ENCODE peak calls at places on chromosomes 6 and 20, in four cellular contexts. One of them, this sample, is unnamed.

GRCh38 chr6:168216741-168217140 is 102.8 kb downstream of the DACT2 start:
- DNase-seq in stomach: no peak
- DNase-seq in H1: no peak
- DNase-seq in HepG2: no peak
- DNase-seq in this sample: no peak

GRCh38 chr6:125810435-125810834 is 19.7 kb downstream of the NCOA7 start:
- DNase-seq in HepG2: no peak
- DNase-seq in stomach: no peak
- DNase-seq in H1: no peak
- DNase-seq in this sample: no peak

GRCh38 chr6:38632490-38632889 is 7.2 kb downstream of the BTBD9 start:
- DNase-seq in stomach: no peak
- DNase-seq in H1: no peak
- DNase-seq in HepG2: no peak
- DNase-seq in this sample: no peak

GRCh38 chr6:161844804-161845203 is 570.9 kb upstream of the AGPAT4 start:
- DNase-seq in H1: no peak
- DNase-seq in stomach: peak; percentile 48
- DNase-seq in HepG2: no peak
- DNase-seq in this sample: no peak

GRCh38 chr20:47740225-47741184 is 44.8 kb downstream of the SULF2 start:
- DNase-seq in HepG2: no peak
- DNase-seq in stomach: no peak
- DNase-seq in H1: no peak
- DNase-seq in this sample: no peak

GRCh38 chr6:93566285-93566684 is 146.9 kb upstream of the EPHA7 start:
- DNase-seq in HepG2: no peak
- DNase-seq in stomach: no peak
- DNase-seq in H1: no peak
- DNase-seq in this sample: no peak

GRCh38 chr6:134594881-134595280 is 277.0 kb upstream of the SGK1 start:
- DNase-seq in stomach: no peak
- DNase-seq in H1: no peak
- DNase-seq in HepG2: no peak
- DNase-seq in this sample: no peak

GRCh38 chr6:53199156-53199555 is 50.5 kb upstream of the GCM1 start:
- DNase-seq in HepG2: no peak
- DNase-seq in stomach: no peak
- DNase-seq in H1: no peak
- DNase-seq in this sample: no peak

GRCh38 chr6:7050911-7051779 is 56.6 kb upstream of the RREB1 start:
- DNase-seq in H1: no peak
- DNase-seq in stomach: peak; percentile 75
- DNase-seq in HepG2: no peak
- DNase-seq in this sample: peak; percentile 78

GRCh38 chr6:33895296-33895695 is 91.5 kb upstream of the MLN start:
- DNase-seq in stomach: no peak
- DNase-seq in H1: no peak
- DNase-seq in HepG2: no peak
- DNase-seq in this sample: no peak

GRCh38 chr20:1466211-1467081 is at the start of gene NSFL1C:
- DNase-seq in stomach: peak; percentile 98
- DNase-seq in HepG2: peak; percentile 92
- DNase-seq in H1: peak; percentile 88
- DNase-seq in this sample: peak; percentile 95
- TF ChIP-seq EP300 in stomach: peak; percentile 3
- TF ChIP-seq EP300 in HepG2: peak; percentile 72
- TF ChIP-seq EP300 in H1: no peak
- TF ChIP-seq EP300 in this sample: no peak

DNA sequence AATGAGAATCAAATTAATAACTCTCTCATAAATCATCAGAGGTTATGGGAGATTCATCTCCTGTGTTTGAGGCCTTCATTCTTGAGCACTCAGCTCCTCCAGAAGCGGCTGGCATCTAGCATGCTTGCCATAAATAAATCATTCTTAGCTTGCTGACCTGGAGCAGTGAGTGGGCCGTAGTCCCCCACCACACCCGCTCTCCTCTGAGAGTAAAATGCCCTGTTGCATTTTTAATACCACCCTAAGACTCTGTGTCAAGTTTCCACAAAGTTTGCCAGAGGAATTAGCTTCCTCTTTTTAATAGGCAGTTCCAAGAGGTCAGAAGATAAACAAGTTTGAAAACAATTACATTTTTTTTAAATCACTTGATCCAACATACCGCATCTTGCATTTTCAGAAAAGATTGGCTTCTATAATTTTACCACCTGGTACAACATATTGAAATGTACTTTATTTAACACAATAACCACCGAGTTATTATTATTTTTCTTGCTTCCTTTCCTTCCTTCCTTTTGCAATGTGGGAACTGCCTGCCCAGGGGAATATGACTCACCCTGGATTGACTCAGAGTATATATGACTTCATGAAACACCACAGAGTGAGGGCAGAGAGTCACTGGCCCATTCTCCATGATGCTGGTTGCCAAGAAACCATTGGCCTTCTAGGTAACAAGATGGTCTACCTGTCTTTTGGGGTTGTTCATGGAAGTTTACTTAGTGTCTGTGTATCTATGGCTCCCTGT is 29.4 kb upstream of the CLIC5 start:
- DNase-seq in stomach: peak; percentile 26
- DNase-seq in HepG2: no peak
- DNase-seq in H1: no peak
- DNase-seq in this sample: no peak
- TF ChIP-seq POLR2AphosphoS5 in stomach: peak; percentile 21
- TF ChIP-seq POLR2AphosphoS5 in HepG2: no peak
- TF ChIP-seq POLR2AphosphoS5 in H1: no peak
- TF ChIP-seq POLR2AphosphoS5 in this sample: no peak

DNA sequence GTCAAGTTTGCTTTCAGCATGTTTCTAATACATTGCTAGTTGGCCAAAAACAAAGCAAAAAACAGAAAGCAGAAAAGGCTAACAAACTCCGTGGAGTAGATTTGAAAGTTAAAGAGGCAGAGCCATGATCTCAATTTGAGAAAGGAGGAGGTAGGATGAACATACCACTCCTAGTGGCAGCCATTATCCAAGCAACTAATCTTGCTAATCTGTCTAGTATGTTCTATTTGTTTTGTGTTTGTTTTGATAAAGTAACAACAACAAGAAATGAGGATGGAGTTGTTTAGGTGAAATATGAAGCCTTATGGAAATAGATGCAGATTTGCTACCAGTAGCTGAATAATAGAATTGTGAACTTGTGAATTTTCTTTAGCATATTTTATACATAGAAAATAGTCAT is 295.5 kb upstream of the PRDM1 start:
- DNase-seq in HepG2: no peak
- DNase-seq in stomach: no peak
- DNase-seq in H1: no peak
- DNase-seq in this sample: no peak
- TF ChIP-seq CTCF in HepG2: no peak
- TF ChIP-seq CTCF in stomach: no peak
- TF ChIP-seq CTCF in H1: peak; percentile 14
- TF ChIP-seq CTCF in this sample: no peak

GRCh38 chr20:5658897-5659296 is 91.3 kb upstream of the SHLD1 start:
- DNase-seq in HepG2: peak; percentile 71
- DNase-seq in stomach: peak; percentile 29
- DNase-seq in H1: no peak
- DNase-seq in this sample: peak; percentile 82
- TF ChIP-seq EP300 in HepG2: no peak
- TF ChIP-seq EP300 in stomach: no peak
- TF ChIP-seq EP300 in H1: no peak
- TF ChIP-seq EP300 in this sample: no peak

GRCh38 chr20:51460569-51461265 is 81.8 kb downstream of the NFATC2 start:
- DNase-seq in stomach: no peak
- DNase-seq in HepG2: no peak
- DNase-seq in H1: no peak
- DNase-seq in this sample: no peak
- TF ChIP-seq POLR2AphosphoS5 in stomach: no peak
- TF ChIP-seq POLR2AphosphoS5 in HepG2: no peak
- TF ChIP-seq POLR2AphosphoS5 in H1: no peak
- TF ChIP-seq POLR2AphosphoS5 in this sample: no peak

DNA sequence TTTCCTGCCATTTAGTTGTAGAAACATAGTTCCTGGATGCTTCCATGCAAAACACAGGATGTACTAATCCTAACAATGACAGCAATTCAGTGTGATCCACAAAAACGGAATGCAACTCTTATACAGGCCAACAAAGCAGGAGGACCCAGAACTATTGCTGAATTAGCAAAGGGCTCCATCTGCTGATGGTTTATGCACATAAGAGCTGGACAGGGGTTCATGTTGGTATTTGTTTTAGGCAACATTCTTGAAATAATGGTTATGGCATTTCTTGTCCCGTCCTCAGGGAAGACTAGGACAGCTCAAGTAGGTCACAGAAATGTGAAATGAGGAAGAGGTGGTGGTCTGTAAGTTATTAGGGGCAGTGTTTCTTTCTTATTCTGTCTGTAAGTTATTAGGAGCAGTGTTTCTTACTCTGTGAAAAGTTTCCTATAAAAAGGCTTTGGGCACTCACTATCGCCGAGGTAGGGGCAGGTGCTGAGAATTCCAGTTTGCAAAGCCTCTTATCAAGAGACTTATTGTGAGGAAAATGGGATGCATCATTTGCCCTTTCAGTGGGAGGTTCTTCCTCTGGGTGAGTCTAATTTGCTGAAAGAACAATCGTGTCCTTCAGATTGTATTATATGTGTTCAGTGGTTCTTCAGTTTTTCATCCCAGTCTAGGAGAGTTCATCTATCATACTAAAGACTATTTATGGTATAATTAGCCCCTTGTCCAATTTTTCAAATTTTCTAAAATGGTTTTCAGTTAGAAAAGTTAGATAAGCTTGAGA is 171.1 kb downstream of the MCHR2 start:
- DNase-seq in H1: no peak
- DNase-seq in stomach: no peak
- DNase-seq in HepG2: peak; percentile 64
- DNase-seq in this sample: no peak
- TF ChIP-seq CTCF in H1: peak; percentile 24
- TF ChIP-seq CTCF in stomach: no peak
- TF ChIP-seq CTCF in HepG2: peak; percentile 76
- TF ChIP-seq CTCF in this sample: no peak

DNA sequence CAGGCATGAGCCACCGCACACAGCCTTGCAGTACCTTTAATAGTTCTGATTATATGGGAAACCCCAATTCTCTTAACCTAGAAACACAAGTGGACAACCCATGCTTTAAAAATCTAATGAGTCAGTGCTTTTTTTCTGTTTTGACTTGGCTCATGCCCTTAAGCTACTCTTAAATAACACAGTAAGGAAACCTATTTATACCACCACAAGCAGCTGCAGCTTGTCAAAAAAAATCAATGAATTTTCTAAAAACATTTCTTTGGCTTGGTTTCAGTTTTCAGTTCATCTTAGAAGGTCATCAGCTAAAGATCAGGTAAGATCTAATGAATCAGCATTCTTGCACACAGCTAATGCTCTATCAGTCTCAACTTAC is 124.1 kb upstream of the DST start:
- DNase-seq in stomach: no peak
- DNase-seq in HepG2: no peak
- DNase-seq in H1: no peak
- DNase-seq in this sample: no peak
- TF ChIP-seq EP300 in stomach: no peak
- TF ChIP-seq EP300 in HepG2: no peak
- TF ChIP-seq EP300 in H1: no peak
- TF ChIP-seq EP300 in this sample: no peak